ENCODE peak calls at places on chromosomes 1 and 21, in six cellular contexts. P, B, T, M, V and J are unnamed samples.

GRCh38 chr1:58929667-58930325 is 145.9 kb upstream of the JUN start:
- DNase-seq in P (peak; percentile 86), B (peak; percentile 57), T (no peak), M (no peak), V (peak; percentile 67), J (peak; percentile 66)

GRCh38 chr1:223223091-223223995 is 80.3 kb upstream of the TLR5 start:
- DNase-seq in P (no peak), B (no peak), T (no peak), M (no peak), V (peak; percentile 33), J (no peak)

GRCh38 chr1:154460695-154461249 is 41.2 kb upstream of the TDRD10 start:
- DNase-seq in P (no peak), B (no peak), T (no peak), M (no peak), V (no peak), J (no peak)

GRCh38 chr1:181469829-181470228 is 13.5 kb upstream of the CACNA1E start:
- DNase-seq in P (no peak), B (peak; percentile 34), T (no peak), M (no peak), V (no peak), J (no peak)

GRCh38 chr1:63873751-63874150 is 99.9 kb downstream of the ROR1 start:
- DNase-seq in P (no peak), B (no peak), T (no peak), M (no peak), V (no peak), J (no peak)

GRCh38 chr1:27314169-27314568 is 7.8 kb upstream of the TMEM222 start:
- DNase-seq in P (no peak), B (no peak), T (no peak), M (no peak), V (no peak), J (no peak)

GRCh38 chr1:155709391-155709790 is 20.5 kb downstream of the DAP3 start:
- DNase-seq in P (no peak), B (no peak), T (no peak), M (no peak), V (no peak), J (no peak)

GRCh38 chr1:29417971-29418370 is 181.6 kb downstream of the PTPRU start:
- DNase-seq in P (no peak), B (no peak), T (no peak), M (no peak), V (no peak), J (no peak)

GRCh38 chr1:228336308-228337030 is 70.2 kb downstream of the TRIM11 start:
- DNase-seq in P (peak; percentile 2), B (no peak), T (no peak), M (no peak), V (peak; percentile 59), J (no peak)

GRCh38 chr1:171655215-171656116 is 3.0 kb upstream of the MYOC start:
- DNase-seq in P (peak; percentile 57), B (peak; percentile 67), T (peak; percentile 41), M (peak; percentile 63), V (peak; percentile 88), J (peak; percentile 45)

GRCh38 chr1:230109871-230110667 is 43.0 kb downstream of the GALNT2 start:
- DNase-seq in P (peak; percentile 74), B (no peak), T (no peak), M (no peak), V (peak; percentile 34), J (peak; percentile 48)

GRCh38 chr1:99180915-99181314 is 83.4 kb upstream of the PLPPR4 start:
- DNase-seq in P (no peak), B (no peak), T (no peak), M (no peak), V (no peak), J (no peak)

GRCh38 chr1:218698181-218698580 is 353.0 kb downstream of the TGFB2 start:
- DNase-seq in P (no peak), B (no peak), T (no peak), M (no peak), V (no peak), J (no peak)

GRCh38 chr1:35568975-35569395 is 4.1 kb upstream of the TFAP2E start:
- DNase-seq in P (peak; percentile 68), B (peak; percentile 84), T (no peak), M (peak; percentile 75), V (no peak), J (peak; percentile 78)

GRCh38 chr1:94924967-94925366 is 1.9 kb downstream of the CNN3 start:
- DNase-seq in P (no peak), B (no peak), T (no peak), M (peak; percentile 31), V (no peak), J (no peak)

GRCh38 chr1:27366113-27366410 is 699 bp downstream of the MAP3K6 start:
- DNase-seq in P (peak; percentile 86), B (peak; percentile 89), T (no peak), M (peak; percentile 86), V (peak; percentile 98), J (peak; percentile 82)

GRCh38 chr1:194043984-194044755 is 857.8 kb upstream of the B3GALT2 start:
- DNase-seq in P (no peak), B (no peak), T (no peak), M (no peak), V (no peak), J (no peak)

GRCh38 chr1:98668733-98669132 is 7.2 kb downstream of the SNX7 start:
- DNase-seq in P (no peak), B (no peak), T (no peak), M (no peak), V (no peak), J (no peak)

GRCh38 chr1:84504580-84505021 is 1.6 kb upstream of the SPATA1 start:
- DNase-seq in P (no peak), B (no peak), T (no peak), M (no peak), V (no peak), J (no peak)

GRCh38 chr1:193229136-193229535 is 42.7 kb upstream of the B3GALT2 start:
- DNase-seq in P (no peak), B (no peak), T (no peak), M (no peak), V (no peak), J (no peak)

GRCh38 chr1:64001038-64001437 is 202.4 kb upstream of the UBE2U start:
- DNase-seq in P (no peak), B (no peak), T (no peak), M (no peak), V (no peak), J (no peak)

GRCh38 chr1:175221548-175222175 is 29.1 kb upstream of the KIAA0040 start:
- DNase-seq in P (no peak), B (no peak), T (peak; percentile 21), M (no peak), V (no peak), J (peak; percentile 67)

GRCh38 chr1:9374748-9375345 is 82.2 kb downstream of the SPSB1 start:
- DNase-seq in P (no peak), B (no peak), T (no peak), M (no peak), V (no peak), J (no peak)

GRCh38 chr21:45803613-45804340 is 160.3 kb downstream of the PCBP3 start:
- DNase-seq in P (no peak), B (no peak), T (no peak), M (no peak), V (no peak), J (no peak)

GRCh38 chr1:6180215-6180577 is at the start of gene CHD5:
- DNase-seq in P (no peak), B (no peak), T (no peak), M (no peak), V (no peak), J (no peak)

GRCh38 chr1:101507547-101507971 is 270.7 kb downstream of the S1PR1 start:
- DNase-seq in P (no peak), B (no peak), T (no peak), M (no peak), V (no peak), J (no peak)

GRCh38 chr21:30882907-30883597 is 1.7 kb upstream of the KRTAP11-1 start:
- DNase-seq in P (no peak), B (no peak), T (no peak), M (no peak), V (no peak), J (no peak)
- TF ChIP-seq EP300 in P (no peak), B (no peak), T (no peak), M (no peak), V (no peak), J (no peak)

GRCh38 chr21:43757601-43758000 is 18.5 kb downstream of the CSTB start:
- DNase-seq in P (no peak), B (no peak), T (no peak), M (no peak), V (peak; percentile 72), J (no peak)

GRCh38 chr21:43753439-43753799 is 22.7 kb downstream of the CSTB start:
- DNase-seq in P (no peak), B (no peak), T (no peak), M (no peak), V (no peak), J (no peak)

GRCh38 chr21:43755820-43756594 is 20.1 kb downstream of the CSTB start:
- DNase-seq in P (no peak), B (no peak), T (no peak), M (no peak), V (no peak), J (no peak)

GRCh38 chr21:43752758-43753438 is 23.2 kb downstream of the CSTB start:
- DNase-seq in P (no peak), B (no peak), T (no peak), M (no peak), V (no peak), J (no peak)

GRCh38 chr21:43754948-43755781 is 20.9 kb downstream of the CSTB start:
- DNase-seq in P (no peak), B (no peak), T (no peak), M (no peak), V (no peak), J (peak; percentile 44)
- TF ChIP-seq CTCF in P (no peak), B (no peak), T (no peak), M (no peak), V (no peak), J (no peak)

GRCh38 chr1:74528123-74528522 is 15.7 kb upstream of the LRRC53 start:
- DNase-seq in P (no peak), B (no peak), T (no peak), M (no peak), V (peak; percentile 0), J (no peak)

GRCh38 chr1:74517599-74518051 is 5.2 kb upstream of the LRRC53 start:
- DNase-seq in P (no peak), B (no peak), T (no peak), M (no peak), V (no peak), J (no peak)

GRCh38 chr1:74523873-74524480 is 11.6 kb upstream of the LRRC53 start:
- DNase-seq in P (no peak), B (no peak), T (no peak), M (no peak), V (no peak), J (no peak)

DNA sequence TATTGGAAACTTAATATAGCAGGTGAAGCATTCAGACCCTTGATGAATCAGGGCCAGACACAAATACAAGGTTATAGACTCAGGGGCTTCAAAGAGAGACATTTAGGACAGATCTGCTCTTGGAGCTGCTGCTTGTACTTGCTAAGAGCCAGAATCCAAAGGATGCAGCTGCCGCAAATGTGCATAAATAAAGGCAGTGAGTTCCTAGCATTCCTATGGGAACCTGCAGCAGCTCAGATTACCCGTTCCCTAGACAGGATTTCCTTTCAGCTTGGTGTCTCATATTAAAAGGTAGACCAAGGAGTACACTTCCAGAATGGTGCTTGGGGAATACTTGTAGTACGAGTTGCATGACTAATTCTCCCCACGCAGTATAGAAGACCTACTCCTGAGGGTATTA is 9.7 kb upstream of the LRRC53 start:
- DNase-seq in P (no peak), B (no peak), T (peak; percentile 59), M (no peak), V (no peak), J (no peak)
- TF ChIP-seq EP300 in P (no peak), B (no peak), T (no peak), M (no peak), V (no peak), J (no peak)

GRCh38 chr1:182484531-182485257 is 34.7 kb downstream of the RGSL1 start:
- DNase-seq in P (no peak), B (no peak), T (peak; percentile 19), M (no peak), V (no peak), J (no peak)
- TF ChIP-seq CTCF in P (no peak), B (peak; percentile 56), T (peak; percentile 81), M (no peak), V (peak; percentile 28), J (no peak)